ENCODE peak calls at places on chromosome 15, in six cellular contexts. S, H, M, K, D and J are unnamed samples.

GRCh38 chr15:30865257-30865656 is 38.5 kb upstream of the FAN1 start:
- DNase-seq in H (no peak), M (no peak), K (no peak), D (no peak), S (no peak), J (no peak)

GRCh38 chr15:56866798-56867197 is 51.6 kb upstream of the TCF12 start:
- DNase-seq in K (no peak), H (peak; percentile 26), S (no peak), M (no peak), D (no peak), J (no peak)

GRCh38 chr15:45855907-45856579 is 221.2 kb downstream of the SQOR start:
- DNase-seq in M (no peak), H (no peak), K (no peak), D (no peak), S (no peak), J (no peak)

GRCh38 chr15:78387678-78388077 is 47.5 kb downstream of the CRABP1 start:
- DNase-seq in D (no peak), M (no peak), H (no peak), S (no peak), K (no peak), J (no peak)

GRCh38 chr15:83305696-83306291 is 21.3 kb upstream of the BNC1 start:
- DNase-seq in S (no peak), H (peak; percentile 57), K (no peak), M (no peak), D (no peak), J (no peak)

GRCh38 chr15:91302588-91303439 is 202.8 kb downstream of the SV2B start:
- DNase-seq in S (peak; percentile 26), D (peak; percentile 77), H (peak; percentile 63), M (peak; percentile 85), K (peak; percentile 32), J (no peak)

GRCh38 chr15:67839929-67840746 is at the start of gene RNU6-1:
- DNase-seq in D (peak; percentile 95), S (peak; percentile 95), M (peak; percentile 98), K (peak; percentile 94), H (peak; percentile 91), J (peak; percentile 97)

GRCh38 chr15:71473751-71474150 is 336.6 kb upstream of the NR2E3 start:
- DNase-seq in D (no peak), K (no peak), M (no peak), H (no peak), S (no peak), J (no peak)

GRCh38 chr15:67110958-67111864 is 45.8 kb downstream of the SMAD3 start:
- DNase-seq in H (peak; percentile 54), K (no peak), D (no peak), M (no peak), S (no peak), J (no peak)

GRCh38 chr15:93037341-93038063 is 51.5 kb downstream of the RGMA start:
- DNase-seq in M (no peak), K (peak; percentile 53), S (no peak), H (no peak), D (peak; percentile 55), J (peak; percentile 53)

GRCh38 chr15:42274693-42274971 is 1.4 kb upstream of the TMEM87A start:
- DNase-seq in H (no peak), D (no peak), K (peak; percentile 18), S (peak; percentile 27), M (no peak), J (no peak)

GRCh38 chr15:38085931-38086562 is 151.6 kb downstream of the TMCO5A start:
- DNase-seq in K (no peak), M (no peak), H (peak; percentile 77), D (no peak), S (no peak), J (no peak)

GRCh38 chr15:42736178-42736792 is 643 bp downstream of the CDAN1 start:
- DNase-seq in S (no peak), K (no peak), D (peak; percentile 12), M (peak; percentile 63), H (no peak), J (no peak)

GRCh38 chr15:81939604-81940440 is 106.0 kb downstream of the MEX3B start:
- DNase-seq in M (peak; percentile 83), H (peak; percentile 81), D (peak; percentile 80), K (no peak), S (no peak), J (no peak)

GRCh38 chr15:23565395-23566069 is at the start of gene MKRN3:
- DNase-seq in H (peak; percentile 7), S (no peak), D (peak; percentile 58), M (peak; percentile 91), K (no peak), J (peak; percentile 22)

GRCh38 chr15:92429378-92430066 is 35.8 kb downstream of the ST8SIA2 start:
- DNase-seq in H (peak; percentile 61), K (no peak), S (no peak), M (no peak), D (peak; percentile 71), J (no peak)

GRCh38 chr15:51307811-51308210 is 30.6 kb downstream of the CYP19A1 start:
- DNase-seq in M (no peak), H (no peak), D (no peak), K (no peak), S (no peak), J (no peak)

GRCh38 chr15:74402873-74403589 is 30.7 kb downstream of the SEMA7A start:
- DNase-seq in H (no peak), K (no peak), M (peak; percentile 92), S (peak; percentile 41), D (no peak), J (peak; percentile 60)

GRCh38 chr15:101250331-101250730 is 1.5 kb downstream of the CHSY1 start:
- DNase-seq in D (peak; percentile 81), H (peak; percentile 78), M (no peak), S (no peak), K (no peak), J (no peak)

GRCh38 chr15:63599401-63600000 is 2.3 kb downstream of the FBXL22 start:
- DNase-seq in K (peak; percentile 68), M (peak; percentile 81), H (no peak), S (peak; percentile 81), D (peak; percentile 42), J (peak; percentile 83)

GRCh38 chr15:70039917-70040316 is 57.8 kb downstream of the TLE3 start:
- DNase-seq in S (no peak), M (no peak), H (no peak), D (no peak), K (no peak), J (no peak)

GRCh38 chr15:29097971-29098370 is 171.7 kb downstream of the NSMCE3 start:
- DNase-seq in M (no peak), D (no peak), H (no peak), K (no peak), S (no peak), J (no peak)

GRCh38 chr15:74337146-74337545 is 30.3 kb downstream of the CYP11A1 start:
- DNase-seq in H (no peak), S (no peak), D (no peak), K (no peak), M (no peak), J (no peak)

GRCh38 chr15:94164202-94164807 is 67.1 kb upstream of the MCTP2 start:
- DNase-seq in K (peak; percentile 43), D (peak; percentile 52), H (peak; percentile 51), S (peak; percentile 78), M (peak; percentile 89), J (no peak)

GRCh38 chr15:25065286-25065685 is 110.5 kb downstream of the SNRPN start:
- DNase-seq in M (no peak), D (no peak), H (no peak), K (no peak), S (no peak), J (no peak)
- H3K9me3 ChIP-seq in M (peaks cover 75% of the 10 kb centered on the region), D (peaks cover 54% of the 10 kb centered on the region), H (peaks cover 100% of the 10 kb centered on the region), K (peaks cover 28% of the 10 kb centered on the region), S (peaks cover 28% of the 10 kb centered on the region), J (peaks cover 100% of the 10 kb centered on the region)

GRCh38 chr15:52789008-52789600 is 1.0 kb downstream of the ONECUT1 start:
- DNase-seq in M (no peak), H (no peak), S (no peak), K (no peak), D (no peak), J (peak; percentile 43)
- H3K4me3 ChIP-seq in M (peak overlapping the region; percentile 75), H (no peak overlapping the region), S (peak overlapping the region; percentile 51), K (peak overlapping the region; percentile 35), D (no peak overlapping the region), J (no peak overlapping the region)

DNA sequence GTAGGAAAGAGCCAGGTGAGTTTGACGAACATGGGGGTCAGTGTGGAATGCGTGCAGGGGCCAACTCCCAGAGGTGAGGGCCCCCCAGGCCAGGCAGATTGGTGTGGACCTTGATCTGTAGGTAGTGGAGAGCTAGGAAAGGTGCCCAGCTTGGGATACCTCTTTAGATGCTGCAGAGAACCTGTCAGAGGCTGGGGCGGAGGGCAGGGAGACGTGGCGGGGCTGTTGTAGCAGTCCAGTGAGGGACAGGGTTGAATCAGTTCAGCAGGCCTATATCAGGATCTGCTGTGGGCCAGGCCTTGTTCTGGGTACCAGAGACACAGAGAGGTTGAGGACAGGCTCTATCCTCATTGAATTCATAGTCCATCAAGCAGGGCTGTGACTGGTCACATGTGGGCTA is 8.6 kb downstream of the SNX33 start:
- DNase-seq in K (no peak), M (no peak), D (no peak), H (no peak), S (no peak), J (no peak)
- H3K4me1 ChIP-seq in K (peaks cover 70% of the 10 kb centered on the region), M (peaks cover 9% of the 10 kb centered on the region), D (peaks cover 33% of the 10 kb centered on the region), H (peaks cover 32% of the 10 kb centered on the region), S (peaks cover 21% of the 10 kb centered on the region), J (peaks cover 33% of the 10 kb centered on the region)

DNA sequence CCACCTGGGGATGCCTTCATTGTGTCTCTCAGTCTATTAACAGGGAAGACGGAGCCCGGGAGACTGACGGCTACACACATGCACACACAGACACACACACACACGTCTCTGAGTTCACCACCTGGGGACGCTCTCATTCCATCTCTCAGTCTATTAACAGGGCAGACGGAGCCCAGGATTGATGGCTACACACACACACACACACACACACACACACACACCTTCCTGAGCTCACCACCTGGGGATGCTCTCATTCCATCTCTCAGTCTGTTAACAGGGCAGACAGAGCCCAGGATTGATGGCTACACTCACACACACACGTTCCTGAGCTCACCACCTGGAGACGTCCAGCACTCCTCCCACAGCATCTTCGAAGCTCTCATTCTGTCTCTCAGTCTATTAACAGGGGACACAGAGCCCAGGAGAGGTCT is 143.9 kb downstream of the OR4M2 start:
- DNase-seq in H (no peak), D (no peak), S (no peak), M (peak; percentile 44), K (no peak), J (no peak)
- H3K9me3 ChIP-seq in H (peaks cover 42% of the 10 kb centered on the region), D (peaks cover 8% of the 10 kb centered on the region), S (no peaks in the 10 kb centered on the region), M (no peaks in the 10 kb centered on the region), K (no peaks in the 10 kb centered on the region), J (peaks cover 66% of the 10 kb centered on the region)

GRCh38 chr15:60917469-60918130 is 311.5 kb downstream of the RORA start:
- DNase-seq in M (no peak), S (peak; percentile 37), H (peak; percentile 18), D (peak; percentile 44), K (peak; percentile 67), J (peak; percentile 35)
- H3K4me3 ChIP-seq in M (no peak overlapping the region), S (no peak overlapping the region), H (no peak overlapping the region), D (peak overlapping the region; percentile 7), K (no peak overlapping the region), J (no peak overlapping the region)

GRCh38 chr15:99823346-99823745 is 90.1 kb upstream of the LYSMD4 start:
- DNase-seq in K (no peak), M (no peak), D (no peak), H (no peak), S (no peak), J (no peak)

DNA sequence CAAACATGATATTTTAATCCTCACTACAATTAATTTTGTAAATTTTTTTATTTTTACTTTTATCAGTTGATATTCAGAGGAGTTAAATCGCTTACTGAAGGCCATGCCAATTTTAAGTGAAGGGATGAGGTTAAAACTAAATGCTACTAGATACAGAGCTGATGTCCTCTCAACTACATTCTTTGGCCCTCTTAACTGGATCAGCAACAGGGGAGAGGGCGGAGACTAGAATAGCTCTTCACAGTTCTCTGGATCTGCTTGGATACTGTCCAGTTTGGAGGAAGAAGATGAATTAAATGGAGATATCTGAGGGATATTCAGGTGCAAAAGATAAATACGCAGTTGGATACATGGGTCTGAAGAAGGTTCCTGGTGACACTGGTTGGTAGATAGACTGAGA is 85.6 kb upstream of the LYSMD4 start:
- DNase-seq in D (no peak), M (no peak), K (no peak), S (no peak), H (no peak), J (no peak)
- H3K4me1 ChIP-seq in D (no peaks in the 10 kb centered on the region), M (no peaks in the 10 kb centered on the region), K (peaks cover 15% of the 10 kb centered on the region), S (no peaks in the 10 kb centered on the region), H (no peaks in the 10 kb centered on the region), J (no peaks in the 10 kb centered on the region)